ENCODE peak calls at places on chromosomes 16 and 17, in six cellular contexts. A is neural crest cell, G is thoracic aorta, V is fibroblast of mammary gland, D is B cell, Z is heart right ventricle. T is an unnamed sample.

GRCh38 chr16:57299009-57299718 is 14.7 kb upstream of the PLLP start:
- DNase-seq in A (peak; percentile 47), G (peak; percentile 62), V (peak; percentile 78), D (no peak), Z (peak; percentile 68), T (no peak)

GRCh38 chr17:49992191-49992932 is 2.7 kb downstream of the DLX3 start:
- DNase-seq in A (no peak), G (no peak), V (no peak), D (peak; percentile 23), Z (no peak), T (peak; percentile 12)

GRCh38 chr16:82092711-82093110 is 57.7 kb downstream of the HSD17B2 start:
- DNase-seq in A (no peak), G (no peak), V (no peak), D (no peak), Z (no peak), T (no peak)

GRCh38 chr17:77428020-77428781 is 287.4 kb downstream of the SEC14L1 start:
- DNase-seq in A (no peak), G (no peak), V (no peak), D (peak; percentile 71), Z (no peak), T (no peak)

GRCh38 chr17:5584383-5584951 is at the start of gene NLRP1:
- DNase-seq in A (no peak), G (peak; percentile 83), V (peak; percentile 94), D (peak; percentile 95), Z (peak; percentile 92), T (peak; percentile 93)

GRCh38 chr17:32936157-32936893 is 8.4 kb downstream of the TMEM98 start:
- DNase-seq in A (no peak), G (no peak), V (no peak), D (no peak), Z (no peak), T (no peak)

GRCh38 chr17:76383645-76384221 is 676 bp upstream of the SPHK1 start:
- DNase-seq in A (peak; percentile 45), G (no peak), V (peak; percentile 53), D (peak; percentile 53), Z (peak; percentile 66), T (peak; percentile 73)

GRCh38 chr16:47359478-47359877 is 101.4 kb downstream of the ITFG1 start:
- DNase-seq in A (no peak), G (no peak), V (no peak), D (no peak), Z (peak; percentile 7), T (no peak)

GRCh38 chr17:50219345-50219744 is 17.9 kb upstream of the COL1A1 start:
- DNase-seq in A (no peak), G (no peak), V (peak; percentile 90), D (no peak), Z (no peak), T (no peak)

GRCh38 chr17:82173351-82174041 is 39.1 kb downstream of the CCDC57 start:
- DNase-seq in A (no peak), G (no peak), V (no peak), D (peak; percentile 27), Z (no peak), T (no peak)

GRCh38 chr16:89431158-89431584 is 59.2 kb downstream of the ANKRD11 start:
- DNase-seq in A (no peak), G (no peak), V (peak; percentile 89), D (peak; percentile 50), Z (no peak), T (no peak)

GRCh38 chr16:21224800-21225199 is 8.7 kb upstream of the ANKS4B start:
- DNase-seq in A (no peak), G (no peak), V (no peak), D (no peak), Z (no peak), T (no peak)

GRCh38 chr16:4318171-4318910 is 2.5 kb downstream of the GLIS2 start:
- DNase-seq in A (no peak), G (no peak), V (no peak), D (no peak), Z (no peak), T (no peak)

GRCh38 chr16:64893386-64893785 is 228.5 kb downstream of the CDH11 start:
- DNase-seq in A (no peak), G (no peak), V (no peak), D (no peak), Z (peak; percentile 18), T (no peak)

GRCh38 chr16:63361032-63361624 is 1324.9 kb upstream of the CDH8 start:
- DNase-seq in A (peak; percentile 3), G (no peak), V (peak; percentile 66), D (no peak), Z (no peak), T (peak; percentile 32)

GRCh38 chr16:65120811-65121721 is 797 bp downstream of the CDH11 start:
- DNase-seq in A (peak; percentile 25), G (no peak), V (no peak), D (no peak), Z (peak; percentile 10), T (peak; percentile 21)

GRCh38 chr16:83968891-83969672 is 1.0 kb downstream of the NECAB2 start:
- DNase-seq in A (no peak), G (no peak), V (no peak), D (no peak), Z (no peak), T (no peak)

GRCh38 chr17:18076941-18077340 is 10.8 kb upstream of the DRG2 start:
- DNase-seq in A (no peak), G (no peak), V (peak; percentile 27), D (no peak), Z (no peak), T (no peak)

GRCh38 chr17:77163001-77163400 is 22.2 kb downstream of the SEC14L1 start:
- DNase-seq in A (no peak), G (no peak), V (peak; percentile 22), D (no peak), Z (no peak), T (no peak)

GRCh38 chr17:47686661-47687327 is 7.2 kb upstream of the TBKBP1 start:
- DNase-seq in A (no peak), G (no peak), V (peak; percentile 64), D (no peak), Z (no peak), T (no peak)

GRCh38 chr16:20901441-20902112 is 1.0 kb downstream of the LYRM1 start:
- DNase-seq in A (peak; percentile 16), G (no peak), V (peak; percentile 62), D (peak; percentile 59), Z (peak; percentile 50), T (peak; percentile 47)

GRCh38 chr17:53722407-53722806 is 100.3 kb upstream of the KIF2B start:
- DNase-seq in A (no peak), G (no peak), V (peak; percentile 97), D (no peak), Z (no peak), T (no peak)

GRCh38 chr16:47732806-47733150 is 271.6 kb downstream of the PHKB start:
- DNase-seq in A (no peak), G (no peak), V (peak; percentile 95), D (no peak), Z (no peak), T (no peak)

GRCh38 chr16:63612462-63613227 is 1509.2 kb downstream of the CDH11 start:
- DNase-seq in A (no peak), G (no peak), V (no peak), D (no peak), Z (no peak), T (no peak)

GRCh38 chr17:13222931-13223330 is 205.1 kb upstream of the ELAC2 start:
- DNase-seq in A (no peak), G (no peak), V (no peak), D (no peak), Z (no peak), T (no peak)

GRCh38 chr16:58499615-58500328 is at the start of gene NDRG4:
- DNase-seq in A (peak; percentile 71), G (no peak), V (peak; percentile 79), D (peak; percentile 64), Z (peak; percentile 58), T (peak; percentile 83)

GRCh38 chr17:82598256-82599011 is 49.8 kb downstream of the WDR45B start:
- DNase-seq in A (no peak), G (no peak), V (peak; percentile 88), D (no peak), Z (no peak), T (no peak)

GRCh38 chr17:31339906-31340661 is 18.7 kb upstream of the EVI2A start:
- DNase-seq in A (no peak), G (no peak), V (peak; percentile 80), D (no peak), Z (no peak), T (no peak)
- TF ChIP-seq CTCF in A (no peak), G (no peak), V (no peak), D (no peak), Z (no peak), T (no peak)

GRCh38 chr17:48973806-48974205 is 5.4 kb upstream of the GIP start:
- DNase-seq in A (no peak), G (no peak), V (no peak), D (no peak), Z (no peak), T (no peak)

GRCh38 chr17:48970224-48970623 is 1.8 kb upstream of the GIP start:
- DNase-seq in A (no peak), G (no peak), V (no peak), D (no peak), Z (no peak), T (no peak)

GRCh38 chr17:48972749-48973097 is 4.3 kb upstream of the GIP start:
- DNase-seq in A (no peak), G (no peak), V (no peak), D (no peak), Z (no peak), T (no peak)

GRCh38 chr17:48970865-48971687 is 2.7 kb upstream of the GIP start:
- DNase-seq in A (no peak), G (no peak), V (no peak), D (no peak), Z (no peak), T (no peak)
- TF ChIP-seq CTCF in A (no peak), G (no peak), V (no peak), D (no peak), Z (no peak), T (no peak)

GRCh38 chr16:9869776-9870175 is 312.5 kb downstream of the GRIN2A start:
- DNase-seq in A (no peak), G (no peak), V (no peak), D (no peak), Z (peak; percentile 55), T (no peak)

GRCh38 chr16:9868606-9869149 is 313.6 kb downstream of the GRIN2A start:
- DNase-seq in A (no peak), G (no peak), V (no peak), D (no peak), Z (no peak), T (no peak)

GRCh38 chr16:9870962-9871361 is 311.3 kb downstream of the GRIN2A start:
- DNase-seq in A (no peak), G (no peak), V (no peak), D (no peak), Z (no peak), T (no peak)

DNA sequence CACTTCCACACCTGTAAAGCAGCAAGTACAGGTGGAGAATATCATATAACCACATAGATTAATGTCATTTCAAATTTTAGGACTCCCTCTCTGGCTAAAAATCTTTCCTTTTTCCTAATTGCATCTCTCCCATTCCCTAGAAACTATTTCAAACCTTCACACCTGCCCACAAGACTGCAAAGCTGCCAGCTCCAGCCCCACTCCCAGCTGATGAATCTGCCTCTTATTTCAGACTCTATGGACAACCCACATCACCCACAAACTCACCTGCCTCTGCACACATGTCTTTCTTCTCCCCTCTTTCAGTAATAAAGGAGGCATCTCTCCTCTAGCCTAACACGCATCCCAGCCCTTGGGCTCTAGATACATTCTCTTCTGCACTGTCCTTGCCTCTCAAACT is 315.1 kb downstream of the GRIN2A start:
- DNase-seq in A (no peak), G (no peak), V (no peak), D (no peak), Z (no peak), T (no peak)
- TF ChIP-seq CTCF in A (no peak), G (no peak), V (no peak), D (no peak), Z (no peak), T (no peak)

GRCh38 chr16:80527297-80527696 is 13.5 kb upstream of the DYNLRB2 start:
- DNase-seq in A (no peak), G (no peak), V (peak; percentile 26), D (no peak), Z (no peak), T (peak; percentile 60)
- TF ChIP-seq CTCF in A (peak; percentile 52), G (no peak), V (peak; percentile 55), D (no peak), Z (no peak), T (peak; percentile 71)

T was measured in GM13976.